ENCODE peak calls at places on chromosomes 4 and X, in five cellular contexts. One of them, this sample, is unnamed.

GRCh38 chrX:98379134-98379533 is 1495.4 kb downstream of the RPA4 start:
- DNase-seq in dorsolateral prefrontal cortex: no peak
- DNase-seq in occipital lobe: no peak
- DNase-seq in activated CD4-positive, alpha-beta T cell treated with anti-CD3 and anti-CD28 coated beads, Interleukin-2, amount 50 U/mL, for 1 hour: no peak
- DNase-seq in GM03348: no peak
- DNase-seq in this sample: no peak

GRCh38 chrX:13029831-13030771 is 14.3 kb downstream of the FAM9C start:
- DNase-seq in dorsolateral prefrontal cortex: no peak
- DNase-seq in occipital lobe: no peak
- DNase-seq in activated CD4-positive, alpha-beta T cell treated with anti-CD3 and anti-CD28 coated beads, Interleukin-2, amount 50 U/mL, for 1 hour: peak; percentile 14
- DNase-seq in GM03348: no peak
- DNase-seq in this sample: no peak

GRCh38 chr4:142408003-142408441 is 438.1 kb downstream of the INPP4B start:
- DNase-seq in dorsolateral prefrontal cortex: no peak
- DNase-seq in occipital lobe: no peak
- DNase-seq in activated CD4-positive, alpha-beta T cell treated with anti-CD3 and anti-CD28 coated beads, Interleukin-2, amount 50 U/mL, for 1 hour: no peak
- DNase-seq in GM03348: peak; percentile 45
- DNase-seq in this sample: no peak

GRCh38 chrX:24528605-24529004 is 63.5 kb downstream of the PDK3 start:
- DNase-seq in dorsolateral prefrontal cortex: no peak
- DNase-seq in occipital lobe: no peak
- DNase-seq in activated CD4-positive, alpha-beta T cell treated with anti-CD3 and anti-CD28 coated beads, Interleukin-2, amount 50 U/mL, for 1 hour: no peak
- DNase-seq in GM03348: no peak
- DNase-seq in this sample: no peak

GRCh38 chr4:154560824-154561231 is 2.0 kb upstream of the FGB start:
- DNase-seq in dorsolateral prefrontal cortex: no peak
- DNase-seq in occipital lobe: no peak
- DNase-seq in activated CD4-positive, alpha-beta T cell treated with anti-CD3 and anti-CD28 coated beads, Interleukin-2, amount 50 U/mL, for 1 hour: no peak
- DNase-seq in GM03348: peak; percentile 38
- DNase-seq in this sample: no peak

GRCh38 chr4:156322592-156322991 is 368.9 kb upstream of the CTSO start:
- DNase-seq in dorsolateral prefrontal cortex: no peak
- DNase-seq in occipital lobe: no peak
- DNase-seq in activated CD4-positive, alpha-beta T cell treated with anti-CD3 and anti-CD28 coated beads, Interleukin-2, amount 50 U/mL, for 1 hour: no peak
- DNase-seq in GM03348: peak; percentile 44
- DNase-seq in this sample: no peak

GRCh38 chrX:71543316-71543715 is 10.4 kb downstream of the OGT start:
- DNase-seq in dorsolateral prefrontal cortex: no peak
- DNase-seq in occipital lobe: no peak
- DNase-seq in activated CD4-positive, alpha-beta T cell treated with anti-CD3 and anti-CD28 coated beads, Interleukin-2, amount 50 U/mL, for 1 hour: no peak
- DNase-seq in GM03348: peak; percentile 38
- DNase-seq in this sample: no peak

GRCh38 chr4:2333356-2333841 is 71.5 kb upstream of the MXD4 start:
- DNase-seq in dorsolateral prefrontal cortex: no peak
- DNase-seq in occipital lobe: no peak
- DNase-seq in activated CD4-positive, alpha-beta T cell treated with anti-CD3 and anti-CD28 coated beads, Interleukin-2, amount 50 U/mL, for 1 hour: no peak
- DNase-seq in GM03348: no peak
- DNase-seq in this sample: no peak

GRCh38 chr4:182967403-182967802 is 50.2 kb upstream of the DCTD start:
- DNase-seq in dorsolateral prefrontal cortex: no peak
- DNase-seq in occipital lobe: no peak
- DNase-seq in activated CD4-positive, alpha-beta T cell treated with anti-CD3 and anti-CD28 coated beads, Interleukin-2, amount 50 U/mL, for 1 hour: no peak
- DNase-seq in GM03348: no peak
- DNase-seq in this sample: no peak

GRCh38 chrX:117511379-117511778 is 605.2 kb downstream of the KLHL13 start:
- DNase-seq in dorsolateral prefrontal cortex: no peak
- DNase-seq in occipital lobe: no peak
- DNase-seq in activated CD4-positive, alpha-beta T cell treated with anti-CD3 and anti-CD28 coated beads, Interleukin-2, amount 50 U/mL, for 1 hour: no peak
- DNase-seq in GM03348: no peak
- DNase-seq in this sample: no peak

GRCh38 chrX:65745992-65746391 is 78.5 kb downstream of the MSN start:
- DNase-seq in dorsolateral prefrontal cortex: no peak
- DNase-seq in occipital lobe: no peak
- DNase-seq in activated CD4-positive, alpha-beta T cell treated with anti-CD3 and anti-CD28 coated beads, Interleukin-2, amount 50 U/mL, for 1 hour: no peak
- DNase-seq in GM03348: no peak
- DNase-seq in this sample: no peak

GRCh38 chrX:84187501-84188319 is at the start of gene RPS6KA6:
- DNase-seq in dorsolateral prefrontal cortex: peak; percentile 34
- DNase-seq in occipital lobe: peak; percentile 13
- DNase-seq in activated CD4-positive, alpha-beta T cell treated with anti-CD3 and anti-CD28 coated beads, Interleukin-2, amount 50 U/mL, for 1 hour: peak; percentile 1
- DNase-seq in GM03348: peak; percentile 24
- DNase-seq in this sample: peak; percentile 71

GRCh38 chr4:148229798-148230197 is 212.4 kb downstream of the NR3C2 start:
- DNase-seq in dorsolateral prefrontal cortex: no peak
- DNase-seq in occipital lobe: no peak
- DNase-seq in activated CD4-positive, alpha-beta T cell treated with anti-CD3 and anti-CD28 coated beads, Interleukin-2, amount 50 U/mL, for 1 hour: no peak
- DNase-seq in GM03348: no peak
- DNase-seq in this sample: no peak

GRCh38 chrX:20829665-20830481 is 544.3 kb upstream of the CNKSR2 start:
- DNase-seq in dorsolateral prefrontal cortex: no peak
- DNase-seq in occipital lobe: no peak
- DNase-seq in activated CD4-positive, alpha-beta T cell treated with anti-CD3 and anti-CD28 coated beads, Interleukin-2, amount 50 U/mL, for 1 hour: no peak
- DNase-seq in GM03348: peak; percentile 2
- DNase-seq in this sample: no peak

GRCh38 chr4:74206088-74206826 is 48.3 kb downstream of the MTHFD2L start:
- DNase-seq in dorsolateral prefrontal cortex: no peak
- DNase-seq in occipital lobe: no peak
- DNase-seq in activated CD4-positive, alpha-beta T cell treated with anti-CD3 and anti-CD28 coated beads, Interleukin-2, amount 50 U/mL, for 1 hour: no peak
- DNase-seq in GM03348: peak; percentile 47
- DNase-seq in this sample: no peak

GRCh38 chr4:184649971-184650855 is 675 bp downstream of the PRIMPOL start:
- DNase-seq in dorsolateral prefrontal cortex: no peak
- DNase-seq in occipital lobe: no peak
- DNase-seq in activated CD4-positive, alpha-beta T cell treated with anti-CD3 and anti-CD28 coated beads, Interleukin-2, amount 50 U/mL, for 1 hour: peak; percentile 12
- DNase-seq in GM03348: peak; percentile 38
- DNase-seq in this sample: no peak

GRCh38 chr4:181261279-181261678 is 981.9 kb upstream of the TENM3 start:
- DNase-seq in dorsolateral prefrontal cortex: no peak
- DNase-seq in occipital lobe: no peak
- DNase-seq in activated CD4-positive, alpha-beta T cell treated with anti-CD3 and anti-CD28 coated beads, Interleukin-2, amount 50 U/mL, for 1 hour: no peak
- DNase-seq in GM03348: peak; percentile 21
- DNase-seq in this sample: no peak

GRCh38 chr4:70197842-70198241 is 2.3 kb downstream of the ODAM start:
- DNase-seq in dorsolateral prefrontal cortex: no peak
- DNase-seq in occipital lobe: no peak
- DNase-seq in activated CD4-positive, alpha-beta T cell treated with anti-CD3 and anti-CD28 coated beads, Interleukin-2, amount 50 U/mL, for 1 hour: no peak
- DNase-seq in GM03348: no peak
- DNase-seq in this sample: no peak